ENCODE peak calls at places on chromosomes 4 and X, in eight cellular contexts. K is HCT116, D is GM23338, A is OCI-LY7, T is MM.1S, F is hepatocyte, B is neural progenitor cell, C is SK-N-SH. V is an unnamed sample.

GRCh38 chrX:3143043-3143799 is 102.0 kb downstream of the ARSF start:
- DNase-seq in A (peak; percentile 59), D (no peak), T (peak; percentile 33), C (no peak), B (no peak), K (peak; percentile 48), F (no peak), V (no peak)

GRCh38 chrX:8914636-8915035 is 113.5 kb upstream of the FAM9A start:
- DNase-seq in F (no peak), T (no peak), B (no peak), D (no peak), C (no peak), A (no peak), K (no peak), V (no peak)

GRCh38 chr4:80307183-80307735 is 28.3 kb upstream of the CFAP299 start:
- DNase-seq in B (no peak), C (no peak), T (no peak), F (peak; percentile 13), D (no peak), A (no peak), K (no peak), V (no peak)

GRCh38 chr4:142550955-142551354 is 295.1 kb downstream of the INPP4B start:
- DNase-seq in K (peak; percentile 12), T (no peak), C (no peak), A (no peak), B (no peak), F (no peak), D (no peak), V (peak; percentile 37)

GRCh38 chrX:134599173-134599914 is 58.9 kb downstream of the PLAC1 start:
- DNase-seq in K (no peak), T (no peak), A (no peak), B (no peak), F (no peak), C (no peak), D (no peak), V (no peak)

GRCh38 chr4:138796761-138797160 is 218.8 kb upstream of the NOCT start:
- DNase-seq in A (no peak), D (no peak), F (no peak), C (no peak), T (no peak), K (no peak), B (no peak), V (no peak)

GRCh38 chr4:25861422-25861926 is 1.3 kb downstream of the SEL1L3 start:
- DNase-seq in A (peak; percentile 50), D (no peak), F (no peak), C (no peak), T (peak; percentile 17), B (no peak), K (no peak), V (peak; percentile 30)

GRCh38 chr4:37648084-37648817 is 37.9 kb downstream of the RELL1 start:
- DNase-seq in K (peak; percentile 77), T (no peak), D (no peak), F (peak; percentile 92), B (no peak), A (no peak), C (no peak), V (peak; percentile 90)

GRCh38 chrX:10938371-10938982 is 172.7 kb upstream of the HCCS start:
- DNase-seq in T (no peak), A (no peak), B (no peak), K (no peak), F (no peak), C (no peak), D (no peak), V (no peak)

GRCh38 chr4:159508917-159509500 is 406.1 kb downstream of the RAPGEF2 start:
- DNase-seq in F (no peak), K (no peak), B (no peak), D (no peak), A (no peak), C (no peak), T (no peak), V (peak; percentile 49)

GRCh38 chrX:8192276-8192675 is 21.2 kb upstream of the VCX2 start:
- DNase-seq in B (no peak), T (no peak), C (no peak), D (no peak), A (no peak), F (no peak), K (no peak), V (no peak)

GRCh38 chr4:152479428-152480026 is 56.4 kb downstream of the FBXW7 start:
- DNase-seq in T (no peak), B (no peak), C (no peak), D (no peak), A (no peak), F (no peak), K (no peak), V (no peak)

GRCh38 chr4:37590016-37590415 is 96.2 kb downstream of the RELL1 start:
- DNase-seq in A (no peak), D (no peak), C (no peak), F (no peak), T (no peak), K (no peak), B (no peak), V (no peak)

GRCh38 chr4:48225368-48226141 is 44.1 kb downstream of the TEC start:
- DNase-seq in B (no peak), A (no peak), K (no peak), T (no peak), F (no peak), D (peak; percentile 49), C (no peak), V (no peak)

DNA sequence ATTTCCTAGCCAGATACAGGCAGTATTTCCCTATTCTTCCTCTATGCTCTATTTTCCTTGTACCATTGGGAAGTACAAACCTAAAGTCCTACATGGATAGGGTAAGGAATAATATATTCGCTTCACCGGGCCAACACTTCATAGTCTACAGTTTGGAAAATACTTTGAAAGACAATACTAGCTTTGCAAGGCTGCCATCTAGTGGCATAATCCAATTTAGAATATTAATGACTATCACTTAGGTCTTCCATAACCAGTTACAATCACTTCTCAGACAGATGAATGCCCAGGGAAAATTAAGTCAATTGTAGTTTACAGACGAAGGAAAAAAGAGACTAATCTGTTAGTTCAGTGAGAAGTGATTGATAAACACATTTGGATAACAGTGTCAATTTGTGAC is 141.0 kb upstream of the FAM47C start:
- DNase-seq in B (peak; percentile 46), C (peak; percentile 5), D (peak; percentile 41), F (peak; percentile 64), A (peak; percentile 16), K (no peak), T (peak; percentile 32), V (peak; percentile 64)
- TF ChIP-seq EZH2phosphoT487 in B (no peak), C (no peak), D (no peak), F (no peak), A (no peak), K (no peak), T (no peak), V (no peak)

GRCh38 chrX:153813161-153813560 is 17.2 kb downstream of the PDZD4 start:
- DNase-seq in A (no peak), D (no peak), C (no peak), B (no peak), T (no peak), K (no peak), F (no peak), V (no peak)
- H3K4me3 ChIP-seq in A (no peak overlapping the region), D (no peak overlapping the region), C (no peak overlapping the region), B (no peak overlapping the region), T (no peak overlapping the region), K (no peak overlapping the region), F (no peak overlapping the region), V (no peak overlapping the region)

DNA sequence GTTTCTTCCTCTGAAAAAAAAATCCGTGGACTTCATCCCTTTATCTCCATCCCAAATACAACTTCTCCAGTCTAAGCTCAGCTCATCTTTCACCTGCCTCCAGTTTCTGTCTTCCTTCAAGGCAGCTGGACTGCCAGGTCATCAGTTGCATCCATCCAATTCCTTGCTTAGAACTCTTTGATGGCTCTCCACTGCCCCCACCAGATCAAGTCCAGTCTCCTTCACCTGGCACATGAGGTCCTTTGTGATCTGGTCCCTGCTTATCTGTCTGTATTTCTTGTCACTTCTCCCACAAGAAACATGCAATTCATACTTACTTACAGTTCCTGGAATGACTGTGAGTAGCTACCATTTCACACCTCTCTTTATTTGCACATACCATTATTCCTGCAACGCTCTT is 33.8 kb downstream of the OTUD6A start:
- DNase-seq in B (peak; percentile 16), F (peak; percentile 14), T (no peak), D (peak; percentile 13), K (peak; percentile 12), C (no peak), A (no peak), V (peak; percentile 56)
- TF ChIP-seq CTCF in B (peak; percentile 36), F (no peak), T (no peak), D (peak; percentile 66), K (peak; percentile 28), C (peak; percentile 49), A (peak; percentile 14), V (peak; percentile 74)

DNA sequence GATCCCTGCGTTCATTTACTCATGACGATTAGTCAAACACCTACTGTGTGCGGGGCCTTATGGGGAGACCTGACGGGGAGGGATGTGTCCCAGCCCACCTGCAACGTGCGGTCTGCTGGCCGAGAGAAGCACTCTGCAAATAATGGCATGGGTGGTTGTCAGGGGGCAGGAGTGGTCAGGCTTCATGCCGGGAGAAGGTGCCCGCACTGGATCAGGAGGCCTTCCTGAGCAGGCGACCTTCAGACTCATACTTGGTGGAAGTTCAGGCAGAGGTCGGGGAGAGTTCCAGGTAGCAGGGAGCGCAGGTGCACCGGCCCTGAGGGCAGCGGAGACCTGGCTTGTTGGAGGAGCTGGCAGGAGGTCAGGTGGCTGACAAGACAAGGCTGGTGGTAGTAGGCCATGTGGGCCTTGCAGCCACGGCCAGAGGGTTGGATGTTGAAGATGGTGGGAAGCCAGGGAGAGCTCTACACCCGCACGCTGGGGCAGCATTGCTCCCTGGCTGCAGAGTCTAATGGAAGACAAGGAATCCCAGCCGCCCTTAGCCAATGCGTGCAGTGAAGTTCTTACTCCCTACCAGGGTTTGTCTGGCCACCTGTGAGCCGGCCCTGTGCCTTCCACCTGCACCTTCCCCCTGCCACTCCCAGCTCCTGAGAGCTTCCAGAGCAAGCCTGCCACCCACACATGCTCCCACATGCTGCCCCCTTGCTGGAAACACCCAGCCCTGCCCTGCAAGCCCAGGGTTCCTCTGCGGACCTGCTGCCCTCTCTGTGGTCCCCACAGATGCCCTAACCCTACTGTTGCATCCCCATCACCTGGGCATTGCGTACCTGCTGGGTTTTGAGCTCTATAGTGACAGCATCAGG is 97.3 kb downstream of the PSAPL1 start:
- DNase-seq in C (no peak), K (no peak), B (no peak), F (no peak), A (no peak), D (no peak), T (no peak), V (no peak)
- TF ChIP-seq EZH2phosphoT487 in C (no peak), K (no peak), B (no peak), F (no peak), A (no peak), D (no peak), T (no peak), V (no peak)